ENCODE peak calls at places on chromosomes 11 and 22, in six cellular contexts. One of them, this sample, is unnamed.

GRCh38 chr22:23085785-23086184 is 15.5 kb downstream of the GNAZ start:
- DNase-seq in OCI-LY7: no peak
- DNase-seq in GM06990: no peak
- DNase-seq in PC-3: no peak
- DNase-seq in Peyer's patch: no peak
- DNase-seq in coronary artery: no peak
- DNase-seq in this sample: no peak

GRCh38 chr11:107705027-107705426 is 6.8 kb downstream of the SLN start:
- DNase-seq in coronary artery: no peak
- DNase-seq in GM06990: no peak
- DNase-seq in PC-3: peak
- DNase-seq in OCI-LY7: no peak
- DNase-seq in Peyer's patch: no peak
- DNase-seq in this sample: no peak

GRCh38 chr11:74809820-74810219 is 61.2 kb downstream of the RNF169 start:
- DNase-seq in coronary artery: no peak
- DNase-seq in GM06990: no peak
- DNase-seq in Peyer's patch: no peak
- DNase-seq in PC-3: no peak
- DNase-seq in OCI-LY7: no peak
- DNase-seq in this sample: no peak

GRCh38 chr11:23865341-23865975 is 631.4 kb upstream of the LUZP2 start:
- DNase-seq in Peyer's patch: no peak
- DNase-seq in OCI-LY7: no peak
- DNase-seq in coronary artery: no peak
- DNase-seq in GM06990: no peak
- DNase-seq in PC-3: peak
- DNase-seq in this sample: no peak

GRCh38 chr11:31492320-31492913 is 17.0 kb downstream of the IMMP1L start:
- DNase-seq in Peyer's patch: no peak
- DNase-seq in GM06990: no peak
- DNase-seq in coronary artery: no peak
- DNase-seq in OCI-LY7: no peak
- DNase-seq in PC-3: no peak
- DNase-seq in this sample: no peak

GRCh38 chr11:44977493-44977984 is 26.9 kb upstream of the TP53I11 start:
- DNase-seq in GM06990: no peak
- DNase-seq in Peyer's patch: no peak
- DNase-seq in coronary artery: no peak
- DNase-seq in PC-3: peak
- DNase-seq in OCI-LY7: no peak
- DNase-seq in this sample: no peak

GRCh38 chr22:47281126-47282106 is 519.0 kb downstream of the TBC1D22A start:
- DNase-seq in Peyer's patch: no peak
- DNase-seq in coronary artery: no peak
- DNase-seq in GM06990: no peak
- DNase-seq in OCI-LY7: no peak
- DNase-seq in PC-3: peak
- DNase-seq in this sample: no peak

GRCh38 chr11:66548774-66549630 is 2.3 kb downstream of the ACTN3 start:
- DNase-seq in PC-3: no peak
- DNase-seq in GM06990: no peak
- DNase-seq in OCI-LY7: no peak
- DNase-seq in Peyer's patch: no peak
- DNase-seq in coronary artery: no peak
- DNase-seq in this sample: no peak

GRCh38 chr11:10233581-10233980 is 60.4 kb downstream of the SBF2 start:
- DNase-seq in OCI-LY7: no peak
- DNase-seq in PC-3: peak
- DNase-seq in GM06990: no peak
- DNase-seq in Peyer's patch: no peak
- DNase-seq in coronary artery: no peak
- DNase-seq in this sample: no peak

GRCh38 chr11:11558826-11559225 is 63.0 kb downstream of the GALNT18 start:
- DNase-seq in PC-3: no peak
- DNase-seq in OCI-LY7: no peak
- DNase-seq in coronary artery: no peak
- DNase-seq in GM06990: no peak
- DNase-seq in Peyer's patch: no peak
- DNase-seq in this sample: no peak

GRCh38 chr11:60889869-60890311 is 16.5 kb downstream of the PRPF19 start:
- DNase-seq in OCI-LY7: no peak
- DNase-seq in GM06990: no peak
- DNase-seq in Peyer's patch: no peak
- DNase-seq in coronary artery: no peak
- DNase-seq in PC-3: no peak
- DNase-seq in this sample: no peak

GRCh38 chr11:108647387-108647700 is 17.5 kb upstream of the DDX10 start:
- DNase-seq in Peyer's patch: no peak
- DNase-seq in GM06990: no peak
- DNase-seq in coronary artery: no peak
- DNase-seq in OCI-LY7: no peak
- DNase-seq in PC-3: no peak
- DNase-seq in this sample: no peak

GRCh38 chr11:103609117-103610066 is 427.0 kb upstream of the DDI1 start:
- DNase-seq in coronary artery: no peak
- DNase-seq in Peyer's patch: no peak
- DNase-seq in OCI-LY7: no peak
- DNase-seq in GM06990: no peak
- DNase-seq in PC-3: peak
- DNase-seq in this sample: no peak

GRCh38 chr11:46370253-46370652 is 11.2 kb upstream of the MDK start:
- DNase-seq in GM06990: no peak
- DNase-seq in OCI-LY7: no peak
- DNase-seq in Peyer's patch: no peak
- DNase-seq in coronary artery: no peak
- DNase-seq in PC-3: no peak
- DNase-seq in this sample: no peak

GRCh38 chr11:60831501-60832079 is 10.3 kb upstream of the CCDC86 start:
- DNase-seq in PC-3: peak
- DNase-seq in coronary artery: no peak
- DNase-seq in GM06990: no peak
- DNase-seq in OCI-LY7: no peak
- DNase-seq in Peyer's patch: no peak
- DNase-seq in this sample: no peak

GRCh38 chr11:10688401-10688800 is 5.2 kb downstream of the IRAG1 start:
- DNase-seq in coronary artery: peak
- DNase-seq in OCI-LY7: no peak
- DNase-seq in PC-3: peak
- DNase-seq in GM06990: no peak
- DNase-seq in Peyer's patch: no peak
- DNase-seq in this sample: no peak

GRCh38 chr22:47816121-47816915 is 1053.9 kb downstream of the TBC1D22A start:
- DNase-seq in PC-3: no peak
- DNase-seq in GM06990: no peak
- DNase-seq in Peyer's patch: no peak
- DNase-seq in coronary artery: no peak
- DNase-seq in OCI-LY7: no peak
- DNase-seq in this sample: no peak

GRCh38 chr11:59221438-59221837 is 8.7 kb upstream of the MPEG1 start:
- DNase-seq in coronary artery: no peak
- DNase-seq in OCI-LY7: peak
- DNase-seq in Peyer's patch: no peak
- DNase-seq in GM06990: no peak
- DNase-seq in PC-3: peak
- DNase-seq in this sample: no peak

GRCh38 chr22:46974077-46974476 is 211.6 kb downstream of the TBC1D22A start:
- DNase-seq in Peyer's patch: no peak
- DNase-seq in OCI-LY7: no peak
- DNase-seq in GM06990: no peak
- DNase-seq in coronary artery: peak
- DNase-seq in PC-3: no peak
- DNase-seq in this sample: no peak

GRCh38 chr11:95297680-95298452 is 66.9 kb upstream of the SESN3 start:
- DNase-seq in PC-3: no peak
- DNase-seq in OCI-LY7: no peak
- DNase-seq in GM06990: no peak
- DNase-seq in coronary artery: no peak
- DNase-seq in Peyer's patch: no peak
- DNase-seq in this sample: no peak

GRCh38 chr11:34514050-34514449 is 456 bp upstream of the ELF5 start:
- DNase-seq in GM06990: no peak
- DNase-seq in Peyer's patch: no peak
- DNase-seq in OCI-LY7: no peak
- DNase-seq in PC-3: no peak
- DNase-seq in coronary artery: no peak
- DNase-seq in this sample: no peak

GRCh38 chr11:126720539-126721235 is 279.9 kb downstream of the KIRREL3 start:
- DNase-seq in coronary artery: no peak
- DNase-seq in OCI-LY7: no peak
- DNase-seq in Peyer's patch: no peak
- DNase-seq in GM06990: no peak
- DNase-seq in PC-3: no peak
- DNase-seq in this sample: no peak

GRCh38 chr11:85769758-85770157 is 41.2 kb downstream of the SYTL2 start:
- DNase-seq in coronary artery: no peak
- DNase-seq in GM06990: no peak
- DNase-seq in OCI-LY7: no peak
- DNase-seq in Peyer's patch: no peak
- DNase-seq in PC-3: no peak
- DNase-seq in this sample: no peak

GRCh38 chr11:29781268-29781667 is 235.6 kb downstream of the KCNA4 start:
- DNase-seq in OCI-LY7: no peak
- DNase-seq in Peyer's patch: no peak
- DNase-seq in GM06990: no peak
- DNase-seq in coronary artery: no peak
- DNase-seq in PC-3: no peak
- DNase-seq in this sample: no peak

DNA sequence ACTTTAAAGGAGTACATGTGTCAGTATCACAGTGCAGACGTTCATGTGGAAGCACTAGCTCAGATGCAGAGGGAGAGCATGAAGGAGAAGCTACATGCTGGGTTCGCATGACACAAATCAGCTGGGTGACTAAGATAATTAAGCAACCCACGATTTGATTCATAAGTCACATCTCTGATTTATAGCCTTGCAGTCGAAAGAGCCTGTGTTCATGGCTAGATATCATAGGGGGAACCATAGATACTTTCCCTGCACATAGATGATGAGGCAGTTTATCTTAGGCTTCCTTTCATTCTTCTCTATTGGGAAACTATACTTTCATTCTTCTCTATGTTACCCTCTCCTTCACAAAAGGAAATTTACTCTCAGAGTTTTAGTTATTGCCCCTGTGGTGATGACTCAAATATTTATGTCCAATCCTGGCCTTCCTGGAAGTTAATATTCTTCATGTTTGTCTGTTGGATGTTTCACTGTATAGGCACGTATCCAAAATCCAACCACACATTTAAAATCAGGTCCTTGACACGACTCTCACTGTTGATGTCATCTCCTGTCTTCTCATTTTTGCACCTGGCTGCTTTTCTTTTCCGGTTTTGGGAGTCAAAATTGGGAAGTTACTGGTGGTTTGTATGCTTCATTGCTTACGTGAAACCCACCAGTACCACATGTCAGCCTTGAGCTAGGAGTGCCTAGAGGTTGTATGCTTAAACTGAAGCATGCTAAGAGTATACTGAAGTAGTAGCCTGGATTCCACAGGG is 56.3 kb upstream of the SLC5A12 start:
- DNase-seq in coronary artery: no peak
- DNase-seq in PC-3: peak
- DNase-seq in OCI-LY7: peak
- DNase-seq in Peyer's patch: no peak
- DNase-seq in GM06990: peak
- DNase-seq in this sample: no peak
- H3K4me3 ChIP-seq in coronary artery: no peak
- H3K4me3 ChIP-seq in PC-3: no peak
- H3K4me3 ChIP-seq in OCI-LY7: no peak
- H3K4me3 ChIP-seq in Peyer's patch: no peak
- H3K4me3 ChIP-seq in GM06990: no peak
- H3K4me3 ChIP-seq in this sample: no peak

DNA sequence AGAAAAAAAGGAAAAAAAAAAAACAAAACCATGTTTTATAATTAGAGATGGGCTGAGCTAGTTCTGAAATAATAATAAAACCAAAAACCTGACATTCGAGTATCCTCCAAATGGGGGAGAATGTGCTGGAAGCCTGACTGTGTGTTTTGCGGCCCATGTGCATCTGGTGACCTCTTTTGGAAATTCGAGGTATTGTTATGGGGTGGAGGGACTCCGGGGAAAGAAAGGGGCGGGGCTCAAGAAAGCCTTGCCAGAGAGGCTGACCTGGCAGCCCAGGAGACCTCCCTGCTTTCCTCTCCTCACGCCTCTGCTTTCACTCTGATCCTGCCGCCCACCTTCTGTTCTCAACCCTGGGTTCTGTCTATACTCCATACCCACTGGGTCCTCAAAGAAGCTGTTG is 72.9 kb downstream of the CTTN start:
- DNase-seq in Peyer's patch: no peak
- DNase-seq in GM06990: no peak
- DNase-seq in coronary artery: no peak
- DNase-seq in PC-3: peak
- DNase-seq in OCI-LY7: peak
- DNase-seq in this sample: no peak
- TF ChIP-seq CTCF in Peyer's patch: peak
- TF ChIP-seq CTCF in GM06990: peak
- TF ChIP-seq CTCF in coronary artery: no peak
- TF ChIP-seq CTCF in PC-3: peak
- TF ChIP-seq CTCF in OCI-LY7: peak
- TF ChIP-seq CTCF in this sample: peak

DNA sequence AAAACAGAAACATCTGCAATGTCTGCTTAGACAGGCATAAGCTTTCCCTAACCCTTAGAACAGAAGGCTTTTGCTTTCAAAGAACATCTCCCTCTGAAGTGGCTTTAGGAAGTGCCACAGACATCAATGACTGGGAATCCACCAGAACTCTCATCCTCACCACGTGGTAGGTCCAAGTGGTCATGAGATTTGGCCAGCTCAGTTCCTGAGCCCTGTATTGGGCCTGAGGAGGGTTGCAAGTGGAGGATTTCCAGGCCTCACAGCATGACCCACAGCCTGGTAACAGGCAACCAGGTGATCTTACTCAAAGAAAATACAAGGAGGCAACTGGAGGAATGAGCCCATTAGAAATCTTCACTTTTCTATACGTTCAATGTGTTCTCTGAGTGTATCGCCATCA is 1.6 kb downstream of the CASP1 start:
- DNase-seq in OCI-LY7: no peak
- DNase-seq in GM06990: no peak
- DNase-seq in PC-3: no peak
- DNase-seq in Peyer's patch: no peak
- DNase-seq in coronary artery: no peak
- DNase-seq in this sample: no peak
- H3K4me3 ChIP-seq in OCI-LY7: no peak
- H3K4me3 ChIP-seq in GM06990: peak
- H3K4me3 ChIP-seq in PC-3: no peak
- H3K4me3 ChIP-seq in Peyer's patch: peak
- H3K4me3 ChIP-seq in coronary artery: peak
- H3K4me3 ChIP-seq in this sample: no peak

GRCh38 chr11:63406458-63406857 is 36.9 kb downstream of the SLC22A9 start:
- DNase-seq in PC-3: no peak
- DNase-seq in Peyer's patch: no peak
- DNase-seq in coronary artery: no peak
- DNase-seq in OCI-LY7: no peak
- DNase-seq in GM06990: no peak
- DNase-seq in this sample: no peak

GRCh38 chr11:63405114-63405513 is 35.5 kb downstream of the SLC22A9 start:
- DNase-seq in GM06990: no peak
- DNase-seq in coronary artery: no peak
- DNase-seq in Peyer's patch: no peak
- DNase-seq in PC-3: no peak
- DNase-seq in OCI-LY7: no peak
- DNase-seq in this sample: no peak

GRCh38 chr11:63404536-63404935 is 35.0 kb downstream of the SLC22A9 start:
- DNase-seq in OCI-LY7: no peak
- DNase-seq in Peyer's patch: no peak
- DNase-seq in PC-3: no peak
- DNase-seq in GM06990: no peak
- DNase-seq in coronary artery: no peak
- DNase-seq in this sample: no peak
- TF ChIP-seq CTCF in OCI-LY7: no peak
- TF ChIP-seq CTCF in Peyer's patch: no peak
- TF ChIP-seq CTCF in PC-3: no peak
- TF ChIP-seq CTCF in GM06990: no peak
- TF ChIP-seq CTCF in coronary artery: no peak
- TF ChIP-seq CTCF in this sample: no peak

This sample was measured in GM12864.